ENCODE peak calls at places on chromosomes 1 and 21, in seven cellular contexts. A is hippocampal formation; E is uterus; D is glomerular endothelial cell; V is activated naive CD8-positive, alpha-beta T cell treated with anti-CD3 and anti-CD28 coated beads for 36 hours; M is transverse colon; C is PC-3. Y is an unnamed sample.

GRCh38 chr21:35923971-35924370 is 136.4 kb downstream of the SETD4 start:
- DNase-seq in A (no peak), E (no peak), D (no peak), V (no peak), M (no peak), C (no peak), Y (no peak)

GRCh38 chr1:169610110-169610509 is 19.8 kb downstream of the SELP start:
- DNase-seq in A (no peak), E (no peak), D (peak; percentile 58), V (no peak), M (no peak), C (peak; percentile 42), Y (no peak)

GRCh38 chr1:151196292-151196800 is 2.0 kb upstream of the PIP5K1A start:
- DNase-seq in A (peak; percentile 30), E (peak; percentile 82), D (peak; percentile 74), V (peak; percentile 32), M (peak; percentile 81), C (peak; percentile 97), Y (peak; percentile 82)

GRCh38 chr1:109617291-109617801 is 2.1 kb downstream of the GNAT2 start:
- DNase-seq in A (no peak), E (no peak), D (peak; percentile 84), V (no peak), M (no peak), C (peak; percentile 48), Y (peak; percentile 63)

GRCh38 chr1:84598418-84598817 is 24.2 kb upstream of the CTBS start:
- DNase-seq in A (no peak), E (no peak), D (no peak), V (no peak), M (no peak), C (no peak), Y (no peak)

GRCh38 chr1:192378276-192378675 is 61.5 kb downstream of the RGS21 start:
- DNase-seq in A (no peak), E (no peak), D (no peak), V (no peak), M (no peak), C (no peak), Y (no peak)

GRCh38 chr1:207115269-207115668 is 11.2 kb downstream of the C4BPA start:
- DNase-seq in A (no peak), E (no peak), D (no peak), V (no peak), M (no peak), C (no peak), Y (no peak)

GRCh38 chr1:191953516-191953915 is 204.7 kb upstream of the RGS18 start:
- DNase-seq in A (no peak), E (no peak), D (no peak), V (no peak), M (no peak), C (no peak), Y (no peak)

GRCh38 chr1:20278692-20279130 is 12.0 kb upstream of the VWA5B1 start:
- DNase-seq in A (no peak), E (no peak), D (no peak), V (no peak), M (no peak), C (no peak), Y (no peak)

GRCh38 chr1:169327875-169328274 is 39.7 kb downstream of the NME7 start:
- DNase-seq in A (no peak), E (no peak), D (no peak), V (no peak), M (no peak), C (no peak), Y (no peak)